ENCODE peak calls at places on chromosomes 11 and 22, in eight cellular contexts. One of them, this sample, is unnamed.

GRCh38 chr22:23834830-23835772 is 3.7 kb downstream of the DERL3 start:
- DNase-seq in A549: no peak
- DNase-seq in CD8-positive, alpha-beta memory T cell: no peak
- DNase-seq in transverse colon: peak; percentile 8
- DNase-seq in H9: no peak
- DNase-seq in IMR-90: no peak
- DNase-seq in body of pancreas: peak; percentile 79
- DNase-seq in thoracic aorta: no peak
- DNase-seq in this sample: no peak

GRCh38 chr11:124754710-124755109 is 2.7 kb upstream of the VSIG2 start:
- DNase-seq in A549: no peak
- DNase-seq in CD8-positive, alpha-beta memory T cell: no peak
- DNase-seq in transverse colon: no peak
- DNase-seq in H9: no peak
- DNase-seq in IMR-90: no peak
- DNase-seq in body of pancreas: no peak
- DNase-seq in thoracic aorta: no peak
- DNase-seq in this sample: no peak

GRCh38 chr11:81033779-81034550 is 1593.1 kb upstream of the TENM4 start:
- DNase-seq in A549: no peak
- DNase-seq in CD8-positive, alpha-beta memory T cell: no peak
- DNase-seq in transverse colon: no peak
- DNase-seq in H9: no peak
- DNase-seq in IMR-90: no peak
- DNase-seq in body of pancreas: no peak
- DNase-seq in thoracic aorta: no peak
- DNase-seq in this sample: no peak

GRCh38 chr11:71927813-71928738 is at the start of gene XNDC1N:
- DNase-seq in A549: peak; percentile 89
- DNase-seq in CD8-positive, alpha-beta memory T cell: peak; percentile 87
- DNase-seq in transverse colon: peak; percentile 40
- DNase-seq in H9: peak; percentile 80
- DNase-seq in IMR-90: peak; percentile 90
- DNase-seq in body of pancreas: peak; percentile 79
- DNase-seq in thoracic aorta: peak; percentile 7
- DNase-seq in this sample: peak; percentile 58

GRCh38 chr11:31487848-31488247 is 21.6 kb downstream of the IMMP1L start:
- DNase-seq in A549: no peak
- DNase-seq in CD8-positive, alpha-beta memory T cell: no peak
- DNase-seq in transverse colon: no peak
- DNase-seq in H9: no peak
- DNase-seq in IMR-90: peak; percentile 73
- DNase-seq in body of pancreas: peak; percentile 21
- DNase-seq in thoracic aorta: no peak
- DNase-seq in this sample: no peak

GRCh38 chr11:11171285-11171684 is 181.8 kb downstream of the CSNK2A3 start:
- DNase-seq in A549: no peak
- DNase-seq in CD8-positive, alpha-beta memory T cell: no peak
- DNase-seq in transverse colon: no peak
- DNase-seq in H9: no peak
- DNase-seq in IMR-90: peak; percentile 4
- DNase-seq in body of pancreas: no peak
- DNase-seq in thoracic aorta: no peak
- DNase-seq in this sample: no peak

GRCh38 chr11:115872418-115872817 is 368.2 kb upstream of the CADM1 start:
- DNase-seq in A549: no peak
- DNase-seq in CD8-positive, alpha-beta memory T cell: no peak
- DNase-seq in transverse colon: no peak
- DNase-seq in H9: no peak
- DNase-seq in IMR-90: no peak
- DNase-seq in body of pancreas: no peak
- DNase-seq in thoracic aorta: no peak
- DNase-seq in this sample: no peak

GRCh38 chr11:120337896-120338840 is 2.0 kb downstream of the ARHGEF12 start:
- DNase-seq in A549: no peak
- DNase-seq in CD8-positive, alpha-beta memory T cell: no peak
- DNase-seq in transverse colon: no peak
- DNase-seq in H9: no peak
- DNase-seq in IMR-90: peak; percentile 59
- DNase-seq in body of pancreas: peak; percentile 39
- DNase-seq in thoracic aorta: no peak
- DNase-seq in this sample: no peak

GRCh38 chr11:130786987-130787688 is 129.1 kb downstream of the SNX19 start:
- DNase-seq in A549: no peak
- DNase-seq in CD8-positive, alpha-beta memory T cell: no peak
- DNase-seq in transverse colon: no peak
- DNase-seq in H9: no peak
- DNase-seq in IMR-90: peak; percentile 46
- DNase-seq in body of pancreas: peak; percentile 57
- DNase-seq in thoracic aorta: no peak
- DNase-seq in this sample: no peak

GRCh38 chr11:106624377-106624776 is 393.9 kb downstream of the GUCY1A2 start:
- DNase-seq in A549: no peak
- DNase-seq in CD8-positive, alpha-beta memory T cell: no peak
- DNase-seq in transverse colon: no peak
- DNase-seq in H9: no peak
- DNase-seq in IMR-90: peak; percentile 12
- DNase-seq in body of pancreas: no peak
- DNase-seq in thoracic aorta: no peak
- DNase-seq in this sample: no peak

GRCh38 chr11:119764108-119764874 is 35.3 kb upstream of the NECTIN1 start:
- DNase-seq in A549: no peak
- DNase-seq in CD8-positive, alpha-beta memory T cell: no peak
- DNase-seq in transverse colon: no peak
- DNase-seq in H9: no peak
- DNase-seq in IMR-90: peak; percentile 42
- DNase-seq in body of pancreas: peak; percentile 81
- DNase-seq in thoracic aorta: no peak
- DNase-seq in this sample: no peak

GRCh38 chr11:46272816-46273427 is 4.5 kb upstream of the CREB3L1 start:
- DNase-seq in A549: no peak
- DNase-seq in CD8-positive, alpha-beta memory T cell: no peak
- DNase-seq in transverse colon: peak; percentile 74
- DNase-seq in H9: no peak
- DNase-seq in IMR-90: peak; percentile 76
- DNase-seq in body of pancreas: peak; percentile 72
- DNase-seq in thoracic aorta: no peak
- DNase-seq in this sample: no peak

GRCh38 chr11:65590240-65590738 is 5.3 kb downstream of the KCNK7 start:
- DNase-seq in A549: no peak
- DNase-seq in CD8-positive, alpha-beta memory T cell: no peak
- DNase-seq in transverse colon: peak; percentile 59
- DNase-seq in H9: no peak
- DNase-seq in IMR-90: peak; percentile 62
- DNase-seq in body of pancreas: peak; percentile 49
- DNase-seq in thoracic aorta: no peak
- DNase-seq in this sample: no peak

GRCh38 chr11:7651140-7651551 is 22.2 kb downstream of the CYB5R2 start:
- DNase-seq in A549: no peak
- DNase-seq in CD8-positive, alpha-beta memory T cell: no peak
- DNase-seq in transverse colon: no peak
- DNase-seq in H9: no peak
- DNase-seq in IMR-90: peak; percentile 13
- DNase-seq in body of pancreas: no peak
- DNase-seq in thoracic aorta: no peak
- DNase-seq in this sample: no peak

GRCh38 chr11:64437426-64437825 is 78.5 kb downstream of the RPS6KA4 start:
- DNase-seq in A549: no peak
- DNase-seq in CD8-positive, alpha-beta memory T cell: no peak
- DNase-seq in transverse colon: no peak
- DNase-seq in H9: no peak
- DNase-seq in IMR-90: no peak
- DNase-seq in body of pancreas: no peak
- DNase-seq in thoracic aorta: no peak
- DNase-seq in this sample: no peak

GRCh38 chr22:23223566-23224317 is 43.4 kb downstream of the BCR start:
- DNase-seq in A549: no peak
- DNase-seq in CD8-positive, alpha-beta memory T cell: no peak
- DNase-seq in transverse colon: peak; percentile 26
- DNase-seq in H9: no peak
- DNase-seq in IMR-90: no peak
- DNase-seq in body of pancreas: no peak
- DNase-seq in thoracic aorta: no peak
- DNase-seq in this sample: no peak

GRCh38 chr22:23542933-23543332 is 37.2 kb downstream of the IGLL1 start:
- DNase-seq in A549: no peak
- DNase-seq in CD8-positive, alpha-beta memory T cell: no peak
- DNase-seq in transverse colon: no peak
- DNase-seq in H9: no peak
- DNase-seq in IMR-90: peak; percentile 49
- DNase-seq in body of pancreas: no peak
- DNase-seq in thoracic aorta: no peak
- DNase-seq in this sample: no peak

GRCh38 chr11:9675691-9676090 is 11.8 kb downstream of the SWAP70 start:
- DNase-seq in A549: no peak
- DNase-seq in CD8-positive, alpha-beta memory T cell: no peak
- DNase-seq in transverse colon: no peak
- DNase-seq in H9: peak; percentile 70
- DNase-seq in IMR-90: no peak
- DNase-seq in body of pancreas: no peak
- DNase-seq in thoracic aorta: no peak
- DNase-seq in this sample: no peak
- H3K4me1 ChIP-seq in A549: no peaks in the 10 kb centered on the region
- H3K4me1 ChIP-seq in CD8-positive, alpha-beta memory T cell: no peaks in the 10 kb centered on the region
- H3K4me1 ChIP-seq in transverse colon: peaks cover 4% of the 10 kb centered on the region
- H3K4me1 ChIP-seq in H9: peaks cover 5% of the 10 kb centered on the region
- H3K4me1 ChIP-seq in IMR-90: peaks cover 6% of the 10 kb centered on the region
- H3K4me1 ChIP-seq in body of pancreas: no peaks in the 10 kb centered on the region
- H3K4me1 ChIP-seq in thoracic aorta: peaks cover 16% of the 10 kb centered on the region
- H3K4me1 ChIP-seq in this sample: no peaks in the 10 kb centered on the region

GRCh38 chr11:94150704-94151103 is 22.1 kb downstream of the PANX1 start:
- DNase-seq in A549: no peak
- DNase-seq in CD8-positive, alpha-beta memory T cell: no peak
- DNase-seq in transverse colon: no peak
- DNase-seq in H9: no peak
- DNase-seq in IMR-90: no peak
- DNase-seq in body of pancreas: no peak
- DNase-seq in thoracic aorta: no peak
- DNase-seq in this sample: no peak

GRCh38 chr11:94148189-94148588 is 19.5 kb downstream of the PANX1 start:
- DNase-seq in A549: no peak
- DNase-seq in CD8-positive, alpha-beta memory T cell: no peak
- DNase-seq in transverse colon: no peak
- DNase-seq in H9: no peak
- DNase-seq in IMR-90: no peak
- DNase-seq in body of pancreas: no peak
- DNase-seq in thoracic aorta: no peak
- DNase-seq in this sample: no peak

GRCh38 chr11:94150056-94150455 is 21.4 kb downstream of the PANX1 start:
- DNase-seq in A549: no peak
- DNase-seq in CD8-positive, alpha-beta memory T cell: no peak
- DNase-seq in transverse colon: no peak
- DNase-seq in H9: no peak
- DNase-seq in IMR-90: no peak
- DNase-seq in body of pancreas: no peak
- DNase-seq in thoracic aorta: no peak
- DNase-seq in this sample: no peak

GRCh38 chr11:94151311-94151710 is 22.7 kb downstream of the PANX1 start:
- DNase-seq in A549: no peak
- DNase-seq in CD8-positive, alpha-beta memory T cell: no peak
- DNase-seq in transverse colon: no peak
- DNase-seq in H9: no peak
- DNase-seq in IMR-90: no peak
- DNase-seq in body of pancreas: no peak
- DNase-seq in thoracic aorta: no peak
- DNase-seq in this sample: no peak

DNA sequence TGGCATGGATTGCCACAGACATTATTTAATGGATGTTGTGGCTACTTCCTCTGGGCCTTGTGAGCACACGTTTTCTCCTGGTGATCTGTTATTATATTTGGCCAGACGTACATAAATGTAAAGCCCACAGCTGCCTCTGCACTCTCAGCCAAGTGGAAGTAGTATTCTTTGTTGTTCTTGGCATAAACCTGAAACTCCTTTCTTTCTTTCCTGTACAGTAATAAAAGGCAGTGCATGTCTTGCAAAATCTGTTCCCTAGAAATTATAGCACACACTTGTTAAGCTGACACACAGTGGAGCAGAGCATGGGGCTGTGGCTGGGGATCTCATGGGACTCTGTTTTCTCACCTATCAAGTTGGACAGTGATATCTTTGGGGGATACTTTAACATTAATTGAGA is 20.8 kb downstream of the PANX1 start:
- DNase-seq in A549: no peak
- DNase-seq in CD8-positive, alpha-beta memory T cell: no peak
- DNase-seq in transverse colon: no peak
- DNase-seq in H9: no peak
- DNase-seq in IMR-90: peak; percentile 93
- DNase-seq in body of pancreas: no peak
- DNase-seq in thoracic aorta: no peak
- DNase-seq in this sample: no peak
- H3K4me1 ChIP-seq in A549: peaks cover 90% of the 10 kb centered on the region
- H3K4me1 ChIP-seq in CD8-positive, alpha-beta memory T cell: peaks cover 21% of the 10 kb centered on the region
- H3K4me1 ChIP-seq in transverse colon: peaks cover 30% of the 10 kb centered on the region
- H3K4me1 ChIP-seq in H9: peaks cover 19% of the 10 kb centered on the region
- H3K4me1 ChIP-seq in IMR-90: peaks cover 45% of the 10 kb centered on the region
- H3K4me1 ChIP-seq in body of pancreas: peaks cover 61% of the 10 kb centered on the region
- H3K4me1 ChIP-seq in thoracic aorta: peaks cover 67% of the 10 kb centered on the region
- H3K4me1 ChIP-seq in this sample: peaks cover 8% of the 10 kb centered on the region

DNA sequence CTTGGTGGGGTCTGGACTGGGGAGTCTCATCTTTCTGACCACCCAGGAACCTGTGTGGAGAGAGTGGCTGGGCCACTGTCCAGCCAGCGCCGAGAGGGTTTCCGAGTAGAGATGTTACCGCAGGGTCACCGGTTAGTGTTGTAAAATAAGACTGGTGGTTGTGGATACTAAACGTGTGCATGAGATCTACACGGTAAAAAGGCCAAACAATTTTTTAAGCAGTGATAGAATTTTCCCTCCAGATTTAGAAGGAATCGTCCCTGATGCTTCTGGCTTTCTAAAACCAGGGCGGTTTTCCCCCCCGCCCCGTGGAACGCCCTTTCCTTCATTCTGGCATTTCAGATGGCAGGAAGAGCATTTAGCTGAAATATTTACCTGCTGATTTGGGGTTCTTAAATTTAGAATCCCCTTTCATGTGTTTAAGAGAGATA is 72.6 kb upstream of the PPARA start:
- DNase-seq in A549: no peak
- DNase-seq in CD8-positive, alpha-beta memory T cell: no peak
- DNase-seq in transverse colon: peak; percentile 8
- DNase-seq in H9: no peak
- DNase-seq in IMR-90: no peak
- DNase-seq in body of pancreas: peak; percentile 45
- DNase-seq in thoracic aorta: no peak
- DNase-seq in this sample: no peak
- H3K4me1 ChIP-seq in A549: peaks cover 31% of the 10 kb centered on the region
- H3K4me1 ChIP-seq in CD8-positive, alpha-beta memory T cell: peaks cover 18% of the 10 kb centered on the region
- H3K4me1 ChIP-seq in transverse colon: peaks cover 73% of the 10 kb centered on the region
- H3K4me1 ChIP-seq in H9: peaks cover 19% of the 10 kb centered on the region
- H3K4me1 ChIP-seq in IMR-90: peaks cover 54% of the 10 kb centered on the region
- H3K4me1 ChIP-seq in body of pancreas: peaks cover 80% of the 10 kb centered on the region
- H3K4me1 ChIP-seq in thoracic aorta: peaks cover 75% of the 10 kb centered on the region
- H3K4me1 ChIP-seq in this sample: no peaks in the 10 kb centered on the region

DNA sequence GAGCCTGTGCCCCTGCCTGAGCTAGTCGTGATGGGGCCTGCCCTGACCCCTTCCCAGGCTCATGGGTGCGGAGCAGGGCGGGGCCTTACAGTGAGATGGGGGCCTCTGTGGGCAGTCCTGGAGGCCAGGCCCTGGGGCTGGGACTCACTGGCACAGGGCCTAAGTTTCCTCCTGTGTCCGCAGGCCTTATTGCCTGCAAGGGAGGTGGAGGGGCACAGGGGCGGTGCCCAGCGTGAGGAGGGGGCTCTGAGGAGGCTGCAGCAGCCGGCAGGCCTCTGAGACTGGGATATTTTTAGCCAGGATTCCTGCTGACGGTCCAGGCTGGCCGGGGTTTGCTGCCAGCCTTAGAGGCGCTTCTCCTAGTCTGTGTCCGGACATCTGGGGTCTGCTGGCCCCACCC is 5.6 kb upstream of the RTN4R start:
- DNase-seq in A549: no peak
- DNase-seq in CD8-positive, alpha-beta memory T cell: no peak
- DNase-seq in transverse colon: no peak
- DNase-seq in H9: no peak
- DNase-seq in IMR-90: no peak
- DNase-seq in body of pancreas: no peak
- DNase-seq in thoracic aorta: no peak
- DNase-seq in this sample: no peak
- H3K4me1 ChIP-seq in A549: peaks cover 4% of the 10 kb centered on the region
- H3K4me1 ChIP-seq in CD8-positive, alpha-beta memory T cell: no peaks in the 10 kb centered on the region
- H3K4me1 ChIP-seq in transverse colon: peaks cover under 1% of the 10 kb centered on the region
- H3K4me1 ChIP-seq in H9: no peaks in the 10 kb centered on the region
- H3K4me1 ChIP-seq in IMR-90: no peaks in the 10 kb centered on the region
- H3K4me1 ChIP-seq in body of pancreas: no peaks in the 10 kb centered on the region
- H3K4me1 ChIP-seq in thoracic aorta: no peaks in the 10 kb centered on the region
- H3K4me1 ChIP-seq in this sample: no peaks in the 10 kb centered on the region

This sample was measured in naive thymus-derived CD4-positive, alpha-beta T cell.